ENCODE peak calls at places on chromosomes 11 and 22, in ten cellular contexts. W, J, X, Q, O, R, B, U, N and Y are unnamed samples.

GRCh38 chr22:26660961-26661578 is 3.7 kb downstream of the MIAT start:
- DNase-seq in N (no peak), W (no peak), Q (no peak), R (no peak), O (no peak), B (peak; percentile 80), U (no peak), J (no peak), X (no peak), Y (no peak)

GRCh38 chr11:111148116-111148515 is 97.4 kb upstream of the POU2AF2 start:
- DNase-seq in B (no peak), X (no peak), N (no peak), U (no peak), W (no peak), R (no peak), J (no peak), O (no peak), Q (no peak), Y (no peak)

GRCh38 chr11:86741489-86742435 is 58.6 kb upstream of the PRSS23 start:
- DNase-seq in U (no peak), Q (no peak), W (no peak), O (no peak), X (no peak), B (no peak), R (no peak), J (no peak), N (peak; percentile 64), Y (no peak)

GRCh38 chr11:96097844-96098421 is 174.0 kb upstream of the MTMR2 start:
- DNase-seq in J (no peak), O (no peak), U (no peak), Q (no peak), W (no peak), B (no peak), N (no peak), R (no peak), X (no peak), Y (no peak)

GRCh38 chr11:64853709-64854108 is 9.3 kb upstream of the CDC42BPG start:
- DNase-seq in R (no peak), X (no peak), J (no peak), O (no peak), Q (no peak), B (no peak), U (no peak), N (no peak), W (no peak), Y (no peak)

GRCh38 chr22:42353883-42354727 is 78.1 kb downstream of the NFAM1 start:
- DNase-seq in J (no peak), W (no peak), N (no peak), X (no peak), Q (no peak), R (no peak), U (no peak), O (no peak), B (no peak), Y (no peak)

GRCh38 chr11:96303980-96304379 is 39.0 kb downstream of the MAML2 start:
- DNase-seq in W (no peak), R (no peak), O (no peak), N (no peak), B (no peak), U (no peak), Q (no peak), X (no peak), J (no peak), Y (no peak)

GRCh38 chr22:17559188-17559587 is 4.1 kb upstream of the SLC25A18 start:
- DNase-seq in W (no peak), J (no peak), X (no peak), O (no peak), N (no peak), Q (no peak), R (no peak), U (no peak), B (no peak), Y (no peak)

GRCh38 chr11:110049501-110050200 is 43.5 kb upstream of the ZC3H12C start:
- DNase-seq in X (no peak), Q (peak; percentile 69), J (no peak), N (no peak), R (no peak), U (no peak), W (no peak), B (no peak), O (no peak), Y (no peak)

GRCh38 chr22:37177221-37177620 is 10.8 kb downstream of the C1QTNF6 start:
- DNase-seq in U (no peak), Q (no peak), X (no peak), B (no peak), O (no peak), W (no peak), N (no peak), J (peak; percentile 43), R (no peak), Y (no peak)

DNA sequence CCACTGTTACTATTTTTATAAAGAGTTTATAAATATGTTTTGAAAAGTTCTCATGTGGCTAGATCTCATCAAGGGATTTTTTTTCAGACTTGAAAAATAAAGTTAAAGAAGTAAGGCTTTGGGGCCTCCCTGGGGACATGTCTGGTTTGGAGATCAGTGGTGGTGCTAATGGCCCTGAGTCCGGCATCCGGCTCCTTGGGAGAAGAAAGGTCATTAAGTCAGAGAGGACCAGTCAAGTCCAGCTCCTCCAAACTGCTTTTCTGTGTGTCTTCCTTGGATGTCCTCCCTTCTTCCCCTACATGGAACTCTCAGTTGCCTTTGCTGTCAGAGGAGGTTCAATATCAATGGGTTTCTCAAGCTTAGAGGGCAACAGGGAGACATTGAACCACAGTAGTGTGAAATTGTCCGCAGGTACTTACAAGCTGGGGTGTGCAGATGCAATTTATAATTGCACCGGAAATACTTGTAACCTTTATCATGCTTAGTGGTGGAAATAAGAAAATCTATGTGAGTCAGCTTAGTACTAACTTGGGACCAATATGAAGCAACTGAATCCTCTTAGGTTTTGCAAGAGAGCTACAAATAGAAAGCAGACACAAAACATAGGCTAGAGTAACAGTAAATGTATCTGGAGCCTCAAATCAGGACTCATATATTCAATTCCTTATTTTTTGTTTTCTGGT is 144.3 kb downstream of the TEAD1 start:
- DNase-seq in X (no peak), W (no peak), Q (no peak), O (no peak), J (no peak), R (no peak), B (no peak), N (no peak), U (no peak), Y (no peak)
- H3K27ac ChIP-seq in X (no peak overlapping the region), W (no peak overlapping the region), Q (no peak overlapping the region), O (no peak overlapping the region), J (peak overlapping the region; percentile 85), R (no peak overlapping the region), B (no peak overlapping the region), N (no peak overlapping the region), U (peak overlapping the region; percentile 88), Y (no peak overlapping the region)

DNA sequence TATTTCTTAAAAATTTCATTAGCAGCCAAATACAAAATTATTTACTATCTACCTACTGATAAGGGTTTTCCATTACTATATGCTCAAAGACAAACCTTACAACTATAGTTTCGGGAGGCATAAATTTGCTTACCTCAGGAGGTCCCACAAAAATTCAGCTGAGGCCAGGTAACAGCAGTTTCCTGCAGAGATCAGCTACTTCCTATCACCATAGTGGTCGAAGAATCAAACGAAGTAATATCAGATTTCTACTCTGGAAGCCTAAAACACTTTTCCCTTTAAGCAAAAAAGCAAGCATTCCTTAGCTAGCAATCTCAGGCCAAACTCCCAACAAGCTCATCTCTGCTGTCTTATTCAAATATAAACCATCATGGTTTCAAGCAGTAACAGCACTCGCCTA is 3.1 kb downstream of the NAP1L4 start:
- DNase-seq in B (no peak), X (no peak), N (no peak), U (no peak), Q (no peak), O (no peak), J (no peak), W (no peak), R (no peak), Y (no peak)
- H3K4me3 ChIP-seq in B (peak overlapping the region; percentile 80), X (peak overlapping the region; percentile 89), N (peak overlapping the region; percentile 68), U (no peak overlapping the region), Q (peak overlapping the region; percentile 11), O (peak overlapping the region; percentile 87), J (no peak overlapping the region), W (peak overlapping the region; percentile 85), R (no peak overlapping the region), Y (no peak overlapping the region)

DNA sequence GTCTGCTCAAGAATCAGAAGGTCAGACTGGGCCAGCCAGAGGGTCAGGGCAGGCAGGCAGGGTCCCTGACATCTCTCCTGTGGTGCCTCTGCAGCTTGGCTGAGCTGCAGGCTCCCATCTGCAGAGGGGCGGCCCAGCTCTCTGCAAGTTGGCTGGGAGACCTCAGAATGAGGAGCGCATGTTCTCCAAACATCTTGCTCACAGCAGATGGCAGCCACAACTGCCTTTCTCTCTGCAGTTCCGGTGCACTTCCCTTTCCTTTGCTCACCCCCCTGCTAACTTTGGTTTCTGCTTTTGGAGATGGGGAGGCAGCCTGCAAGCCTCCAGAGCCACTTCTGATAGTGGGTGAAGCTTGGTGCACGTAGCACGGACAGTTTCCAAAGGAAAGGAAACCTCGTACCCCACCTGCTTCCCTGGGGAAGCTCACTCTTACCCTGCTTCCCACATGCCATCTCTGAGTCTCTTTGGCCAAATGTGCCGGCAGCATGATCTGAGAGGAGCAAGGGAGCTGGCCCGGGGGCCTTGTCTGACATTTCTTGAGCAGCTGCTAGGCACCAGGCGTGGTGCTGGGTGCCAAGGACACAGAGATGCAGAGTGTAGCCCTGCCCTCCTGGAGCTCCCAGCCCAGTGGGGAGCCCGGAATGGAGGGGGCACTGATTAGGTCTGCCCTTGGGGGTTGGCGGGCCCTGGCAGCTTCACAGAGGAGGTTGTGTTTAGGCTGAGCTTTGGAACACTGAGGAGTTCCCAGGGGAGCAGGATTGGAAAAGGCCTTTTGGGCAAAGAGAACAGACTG is 18.2 kb downstream of the DAGLA start:
- DNase-seq in B (no peak), W (no peak), J (no peak), R (no peak), O (no peak), Q (no peak), N (no peak), U (no peak), X (no peak), Y (no peak)
- H3K4me1 ChIP-seq in B (peaks cover 17% of the 10 kb centered on the region), W (peaks cover 36% of the 10 kb centered on the region), J (peaks cover 83% of the 10 kb centered on the region), R (peaks cover 74% of the 10 kb centered on the region), O (peaks cover 9% of the 10 kb centered on the region), Q (peaks cover 61% of the 10 kb centered on the region), N (peaks cover 85% of the 10 kb centered on the region), U (peaks cover 81% of the 10 kb centered on the region), X (peaks cover 91% of the 10 kb centered on the region), Y (peaks cover 20% of the 10 kb centered on the region)

GRCh38 chr11:1554981-1555712 is 16.9 kb downstream of the DUSP8 start:
- DNase-seq in U (no peak), N (no peak), W (no peak), R (no peak), B (no peak), X (no peak), Q (peak; percentile 74), J (no peak), O (no peak), Y (no peak)

GRCh38 chr11:1557168-1557884 is 14.7 kb downstream of the DUSP8 start:
- DNase-seq in N (no peak), W (no peak), J (no peak), R (no peak), X (no peak), Q (peak; percentile 83), O (no peak), U (no peak), B (no peak), Y (no peak)

GRCh38 chr11:1556278-1557167 is 15.5 kb downstream of the DUSP8 start:
- DNase-seq in R (no peak), U (no peak), J (no peak), O (no peak), B (no peak), X (no peak), W (no peak), Q (peak; percentile 83), N (no peak), Y (no peak)

GRCh38 chr11:1553808-1554594 is 18.1 kb downstream of the DUSP8 start:
- DNase-seq in O (no peak), U (no peak), J (no peak), B (no peak), N (no peak), Q (peak; percentile 89), X (peak; percentile 94), R (no peak), W (no peak), Y (no peak)

GRCh38 chr11:1555713-1556153 is 16.3 kb downstream of the DUSP8 start:
- DNase-seq in O (no peak), B (no peak), U (no peak), N (no peak), J (no peak), R (no peak), W (no peak), Q (peak; percentile 60), X (no peak), Y (no peak)
- H3K27ac ChIP-seq in O (no peak overlapping the region), B (no peak overlapping the region), U (no peak overlapping the region), N (no peak overlapping the region), J (peak overlapping the region; percentile 31), R (no peak overlapping the region), W (no peak overlapping the region), Q (no peak overlapping the region), X (no peak overlapping the region), Y (no peak overlapping the region)